ENCODE peak calls at places on chromosomes 11 and 22, in four cellular contexts. U, S, K and X are unnamed samples.

GRCh38 chr22:27800250-27801131 is 1.1 kb downstream of the MN1 start:
- DNase-seq in U (no peak), S (no peak), K (peak), X (no peak)

GRCh38 chr11:36997656-36998055 is 399.6 kb upstream of the RAG2 start:
- DNase-seq in U (no peak), S (no peak), K (no peak), X (no peak)

GRCh38 chr11:60985991-60986915 is 14.8 kb downstream of the CD6 start:
- DNase-seq in U (no peak), S (peak), K (peak), X (peak)

GRCh38 chr11:72750556-72751292 is 1.5 kb downstream of the ARAP1 start:
- DNase-seq in U (no peak), S (peak), K (no peak), X (no peak)

GRCh38 chr11:132944557-132944920 is 587.8 kb downstream of the OPCML start:
- DNase-seq in U (no peak), S (no peak), K (no peak), X (no peak)

GRCh38 chr11:46444305-46444704 is 52.7 kb upstream of the CHRM4 start:
- DNase-seq in U (no peak), S (no peak), K (no peak), X (no peak)

GRCh38 chr11:134529212-134530096 is 117.4 kb upstream of the B3GAT1 start:
- DNase-seq in U (peak), S (no peak), K (no peak), X (no peak)

GRCh38 chr11:123450593-123450992 is 20.5 kb downstream of the GRAMD1B start:
- DNase-seq in U (no peak), S (no peak), K (peak), X (no peak)

GRCh38 chr11:93796832-93797231 is 12.8 kb downstream of the MED17 start:
- DNase-seq in U (no peak), S (no peak), K (no peak), X (no peak)

DNA sequence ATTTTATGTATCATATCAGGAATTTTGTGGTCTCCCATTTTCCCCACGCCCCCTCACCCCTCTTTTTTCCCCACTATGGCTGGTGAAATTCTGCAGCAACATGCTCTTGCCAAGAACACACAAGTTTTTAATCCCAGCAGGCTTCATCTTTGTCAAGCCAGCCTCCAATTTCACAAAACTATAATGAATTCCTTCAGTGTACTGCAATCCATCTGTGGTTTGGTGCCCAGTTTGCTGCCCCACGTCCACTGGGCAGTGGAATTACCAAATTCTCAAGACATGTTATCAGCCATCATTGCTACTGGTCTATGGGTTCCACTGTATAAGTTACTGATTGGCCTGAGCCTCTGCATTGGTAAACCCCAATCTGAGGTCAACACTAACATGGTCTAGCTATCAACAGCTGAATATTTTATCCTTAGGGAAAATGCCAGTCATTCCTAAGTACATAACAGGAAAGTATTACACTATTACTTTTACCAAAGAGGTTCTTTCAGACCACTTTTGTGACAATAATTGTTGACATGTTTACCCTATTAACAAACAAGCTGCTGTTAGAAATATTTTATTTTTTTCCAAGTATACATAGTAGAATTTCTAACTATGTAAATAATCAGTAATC is 1.7 kb upstream of the PICALM start:
- DNase-seq in U (no peak), S (no peak), K (no peak), X (no peak)
- H3K4me3 ChIP-seq in U (no peak), S (no peak), K (no peak), X (no peak)

GRCh38 chr11:44305149-44305642 is 4.7 kb downstream of the ALX4 start:
- DNase-seq in U (no peak), S (no peak), K (no peak), X (no peak)
- H3K4me3 ChIP-seq in U (peak), S (peak), K (peak), X (peak)

DNA sequence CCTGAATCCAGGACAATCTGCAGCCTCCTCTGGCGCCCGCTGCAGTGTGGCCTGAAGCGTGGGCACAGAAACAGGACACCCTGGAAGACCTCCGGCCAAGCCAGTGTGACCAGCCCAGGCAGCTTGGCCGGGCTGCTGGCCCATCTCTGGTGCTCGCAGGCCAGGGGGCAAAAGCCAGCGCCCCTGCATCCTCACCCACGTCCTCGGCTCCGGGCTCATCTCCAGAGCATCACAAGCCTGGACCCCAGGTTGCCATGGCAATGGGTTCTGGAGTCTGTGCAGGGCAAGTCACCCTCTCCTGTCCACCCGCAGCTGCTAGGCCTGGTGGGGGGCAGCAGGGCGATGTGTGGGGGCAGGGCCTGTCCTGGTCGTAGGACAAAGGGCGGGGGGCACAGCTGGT is 9.3 kb upstream of the PDGFB start:
- DNase-seq in U (no peak), S (no peak), K (no peak), X (no peak)
- H3K4me3 ChIP-seq in U (no peak), S (no peak), K (no peak), X (no peak)

DNA sequence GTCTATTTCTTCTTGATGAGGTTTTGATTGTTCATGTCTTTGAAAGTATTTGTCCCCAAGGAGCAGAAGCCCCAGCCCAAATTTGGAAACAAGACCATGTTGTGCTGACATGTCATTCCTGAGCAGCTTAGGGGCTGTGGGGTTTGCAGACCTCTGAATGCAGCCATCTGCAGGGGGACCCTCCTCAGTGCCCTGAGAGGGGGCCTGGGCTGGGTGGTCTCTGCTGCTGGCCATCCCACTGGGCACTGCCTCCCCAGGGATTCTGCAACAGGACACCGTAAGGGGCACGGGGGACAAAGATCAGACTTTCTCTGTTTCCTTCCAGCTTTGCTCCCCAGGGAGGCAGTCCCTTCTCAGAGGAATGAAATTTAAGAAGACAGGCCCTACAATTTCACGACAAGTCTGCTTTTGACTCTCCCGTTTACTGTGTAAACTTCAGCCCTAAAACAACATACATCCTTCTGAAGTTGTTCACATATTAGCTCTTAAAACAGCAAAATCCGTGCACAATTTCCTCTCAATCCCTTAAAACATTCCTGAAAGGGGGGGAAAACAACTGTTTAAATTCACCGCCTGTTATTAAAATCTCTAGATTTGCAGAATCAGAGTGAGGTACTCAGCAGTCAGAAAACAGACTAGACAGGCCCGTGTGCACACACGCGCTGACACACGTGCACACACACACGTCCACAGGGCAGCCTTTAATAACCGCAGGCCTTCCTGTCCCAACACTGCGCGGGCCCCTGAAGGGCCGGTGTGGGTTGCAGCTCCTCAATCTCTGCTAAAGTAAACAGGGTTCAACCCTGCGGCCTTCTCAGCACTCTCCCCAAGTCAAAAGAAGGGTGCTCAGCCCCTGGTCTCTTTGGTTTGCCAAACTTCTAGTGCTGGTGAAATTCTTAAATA is 109.8 kb downstream of the KCNQ1 start:
- DNase-seq in U (no peak), S (no peak), K (no peak), X (no peak)
- H3K4me3 ChIP-seq in U (no peak), S (no peak), K (no peak), X (no peak)

GRCh38 chr11:74696488-74696887 is 34.7 kb downstream of the CHRDL2 start:
- DNase-seq in U (no peak), S (no peak), K (no peak), X (no peak)
- H3K4me3 ChIP-seq in U (peak), S (no peak), K (no peak), X (no peak)

DNA sequence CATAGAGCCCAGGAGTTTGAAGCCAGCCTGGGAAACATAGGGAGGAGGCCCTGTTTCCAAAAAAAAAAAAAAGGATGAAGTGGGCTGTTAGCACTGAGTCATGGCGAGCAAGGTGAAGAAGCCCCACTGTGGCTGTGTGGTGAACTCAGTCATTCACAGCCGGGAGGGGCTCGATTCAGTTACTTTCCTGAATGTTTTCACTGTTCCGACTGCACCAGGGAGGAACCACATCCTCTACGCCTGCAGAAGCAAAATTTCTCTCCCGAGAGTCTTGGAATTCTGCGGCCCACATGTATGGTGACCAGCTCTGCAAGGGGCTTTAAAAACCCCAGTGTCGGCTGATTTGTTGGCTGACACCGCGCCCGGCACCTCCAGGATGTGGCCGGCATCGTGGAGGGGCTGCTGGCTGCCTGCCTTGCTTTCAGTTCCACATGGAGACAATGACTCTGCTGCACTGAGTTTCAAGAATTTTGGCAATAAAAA is 27.8 kb upstream of the GRAMD4 start:
- DNase-seq in U (no peak), S (peak), K (peak), X (peak)
- H3K4me3 ChIP-seq in U (peak), S (peak), K (no peak), X (peak)

GRCh38 chr11:64304032-64304315 is 1.4 kb upstream of the ESRRA start:
- DNase-seq in U (no peak), S (no peak), K (no peak), X (no peak)
- H3K4me3 ChIP-seq in U (peak), S (peak), K (peak), X (peak)

GRCh38 chr11:371716-372590 is 2.7 kb downstream of the B4GALNT4 start:
- DNase-seq in U (no peak), S (no peak), K (no peak), X (no peak)
- H3K4me3 ChIP-seq in U (no peak), S (no peak), K (no peak), X (no peak)

GRCh38 chr11:45095691-45096010 is 50.8 kb upstream of the PRDM11 start:
- DNase-seq in U (no peak), S (no peak), K (no peak), X (no peak)

GRCh38 chr11:45092901-45093760 is 53.3 kb upstream of the PRDM11 start:
- DNase-seq in U (no peak), S (no peak), K (peak), X (peak)

GRCh38 chr11:45091563-45092392 is 54.7 kb upstream of the PRDM11 start:
- DNase-seq in U (no peak), S (no peak), K (peak), X (no peak)

GRCh38 chr11:45094958-45095690 is 51.3 kb upstream of the PRDM11 start:
- DNase-seq in U (no peak), S (no peak), K (no peak), X (no peak)

DNA sequence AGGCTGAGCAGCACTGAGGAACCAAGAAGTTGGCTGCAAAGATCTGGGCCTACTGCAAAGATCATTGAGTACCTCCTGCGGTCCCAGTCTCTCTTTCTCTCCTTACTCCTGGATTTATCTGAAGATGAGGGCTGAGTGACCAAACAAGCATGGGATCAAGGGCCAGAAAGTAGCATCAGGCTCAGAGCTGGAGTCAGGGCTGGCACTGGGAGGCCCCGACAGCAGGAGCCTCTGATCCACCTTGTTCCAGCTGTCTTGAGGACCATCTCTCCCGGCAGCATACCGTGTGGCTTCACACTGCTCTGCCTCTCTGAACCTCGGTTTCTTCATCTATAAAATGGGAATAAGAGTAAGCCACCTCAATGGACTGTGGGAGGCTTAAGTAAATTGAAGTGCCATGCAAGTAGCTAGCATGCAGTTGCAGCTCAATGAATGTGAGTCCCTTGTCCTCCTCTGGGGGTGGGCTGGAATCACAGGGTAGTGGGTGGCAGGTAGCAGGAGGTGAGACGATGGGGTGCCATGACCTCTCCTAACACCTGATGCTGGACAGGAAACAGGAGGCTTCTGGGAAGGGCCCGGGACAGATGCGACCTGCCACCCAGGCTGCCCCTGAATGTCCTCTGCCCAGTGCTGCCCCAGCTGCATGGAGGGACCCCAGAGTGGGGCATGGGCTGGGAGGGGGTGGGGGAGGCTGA is 52.5 kb upstream of the PRDM11 start:
- DNase-seq in U (no peak), S (no peak), K (no peak), X (no peak)
- H3K4me3 ChIP-seq in U (no peak), S (no peak), K (no peak), X (no peak)

GRCh38 chr11:102927624-102927990 is 27.9 kb downstream of the MMP13 start:
- DNase-seq in U (no peak), S (no peak), K (no peak), X (no peak)
- H3K4me3 ChIP-seq in U (no peak), S (no peak), K (no peak), X (no peak)